ENCODE peak calls at places on chromosomes 11 and 22, in six cellular contexts. One of them, this sample, is unnamed.

GRCh38 chr11:7422544-7423331 is 62.6 kb upstream of the OLFML1 start:
- DNase-seq in fibroblast of the aortic adventitia: peak
- DNase-seq in naive thymus-derived CD4-positive, alpha-beta T cell: no peak
- DNase-seq in NCI-H345: no peak
- DNase-seq in stimulated activated effector memory CD8-positive, alpha-beta T cell treated with anti-CD3 and anti-CD28 coated beads, Interleukin-12 subunit alpha, Interleukin-12 subunit beta, amount 100 ng/mL, for 72 hours: no peak
- DNase-seq in ACHN: no peak
- DNase-seq in this sample: no peak

GRCh38 chr11:47406896-47407745 is 1.3 kb upstream of the SLC39A13 start:
- DNase-seq in fibroblast of the aortic adventitia: no peak
- DNase-seq in naive thymus-derived CD4-positive, alpha-beta T cell: no peak
- DNase-seq in NCI-H345: no peak
- DNase-seq in stimulated activated effector memory CD8-positive, alpha-beta T cell treated with anti-CD3 and anti-CD28 coated beads, Interleukin-12 subunit alpha, Interleukin-12 subunit beta, amount 100 ng/mL, for 72 hours: no peak
- DNase-seq in ACHN: no peak
- DNase-seq in this sample: no peak

GRCh38 chr22:38107692-38108515 is 2.6 kb downstream of the BAIAP2L2 start:
- DNase-seq in fibroblast of the aortic adventitia: no peak
- DNase-seq in naive thymus-derived CD4-positive, alpha-beta T cell: no peak
- DNase-seq in NCI-H345: no peak
- DNase-seq in stimulated activated effector memory CD8-positive, alpha-beta T cell treated with anti-CD3 and anti-CD28 coated beads, Interleukin-12 subunit alpha, Interleukin-12 subunit beta, amount 100 ng/mL, for 72 hours: no peak
- DNase-seq in ACHN: no peak
- DNase-seq in this sample: no peak

GRCh38 chr11:88352139-88352538 is 14.6 kb upstream of the CTSC start:
- DNase-seq in fibroblast of the aortic adventitia: peak
- DNase-seq in naive thymus-derived CD4-positive, alpha-beta T cell: no peak
- DNase-seq in NCI-H345: no peak
- DNase-seq in stimulated activated effector memory CD8-positive, alpha-beta T cell treated with anti-CD3 and anti-CD28 coated beads, Interleukin-12 subunit alpha, Interleukin-12 subunit beta, amount 100 ng/mL, for 72 hours: no peak
- DNase-seq in ACHN: no peak
- DNase-seq in this sample: no peak

GRCh38 chr11:7577883-7578242 is 64.1 kb downstream of the PPFIBP2 start:
- DNase-seq in fibroblast of the aortic adventitia: peak
- DNase-seq in naive thymus-derived CD4-positive, alpha-beta T cell: peak
- DNase-seq in NCI-H345: peak
- DNase-seq in stimulated activated effector memory CD8-positive, alpha-beta T cell treated with anti-CD3 and anti-CD28 coated beads, Interleukin-12 subunit alpha, Interleukin-12 subunit beta, amount 100 ng/mL, for 72 hours: no peak
- DNase-seq in ACHN: no peak
- DNase-seq in this sample: peak

GRCh38 chr11:83047515-83048225 is 24.0 kb downstream of the RAB30 start:
- DNase-seq in fibroblast of the aortic adventitia: peak
- DNase-seq in naive thymus-derived CD4-positive, alpha-beta T cell: no peak
- DNase-seq in NCI-H345: peak
- DNase-seq in stimulated activated effector memory CD8-positive, alpha-beta T cell treated with anti-CD3 and anti-CD28 coated beads, Interleukin-12 subunit alpha, Interleukin-12 subunit beta, amount 100 ng/mL, for 72 hours: no peak
- DNase-seq in ACHN: no peak
- DNase-seq in this sample: no peak

GRCh38 chr11:114430290-114430689 is 9.0 kb upstream of the REXO2 start:
- DNase-seq in fibroblast of the aortic adventitia: no peak
- DNase-seq in naive thymus-derived CD4-positive, alpha-beta T cell: no peak
- DNase-seq in NCI-H345: no peak
- DNase-seq in stimulated activated effector memory CD8-positive, alpha-beta T cell treated with anti-CD3 and anti-CD28 coated beads, Interleukin-12 subunit alpha, Interleukin-12 subunit beta, amount 100 ng/mL, for 72 hours: no peak
- DNase-seq in ACHN: no peak
- DNase-seq in this sample: no peak

GRCh38 chr11:75371930-75372876 is 20.7 kb upstream of the ARRB1 start:
- DNase-seq in fibroblast of the aortic adventitia: peak
- DNase-seq in naive thymus-derived CD4-positive, alpha-beta T cell: no peak
- DNase-seq in NCI-H345: peak
- DNase-seq in stimulated activated effector memory CD8-positive, alpha-beta T cell treated with anti-CD3 and anti-CD28 coated beads, Interleukin-12 subunit alpha, Interleukin-12 subunit beta, amount 100 ng/mL, for 72 hours: no peak
- DNase-seq in ACHN: no peak
- DNase-seq in this sample: no peak

GRCh38 chr11:34730544-34731295 is 109.8 kb downstream of the EHF start:
- DNase-seq in fibroblast of the aortic adventitia: no peak
- DNase-seq in naive thymus-derived CD4-positive, alpha-beta T cell: no peak
- DNase-seq in NCI-H345: no peak
- DNase-seq in stimulated activated effector memory CD8-positive, alpha-beta T cell treated with anti-CD3 and anti-CD28 coated beads, Interleukin-12 subunit alpha, Interleukin-12 subunit beta, amount 100 ng/mL, for 72 hours: no peak
- DNase-seq in ACHN: no peak
- DNase-seq in this sample: no peak

GRCh38 chr22:27456696-27457503 is 344.7 kb downstream of the MN1 start:
- DNase-seq in fibroblast of the aortic adventitia: peak
- DNase-seq in naive thymus-derived CD4-positive, alpha-beta T cell: no peak
- DNase-seq in NCI-H345: no peak
- DNase-seq in stimulated activated effector memory CD8-positive, alpha-beta T cell treated with anti-CD3 and anti-CD28 coated beads, Interleukin-12 subunit alpha, Interleukin-12 subunit beta, amount 100 ng/mL, for 72 hours: no peak
- DNase-seq in ACHN: peak
- DNase-seq in this sample: no peak

GRCh38 chr11:118605116-118605867 is 2.1 kb upstream of the PHLDB1 start:
- DNase-seq in fibroblast of the aortic adventitia: peak
- DNase-seq in naive thymus-derived CD4-positive, alpha-beta T cell: no peak
- DNase-seq in NCI-H345: no peak
- DNase-seq in stimulated activated effector memory CD8-positive, alpha-beta T cell treated with anti-CD3 and anti-CD28 coated beads, Interleukin-12 subunit alpha, Interleukin-12 subunit beta, amount 100 ng/mL, for 72 hours: no peak
- DNase-seq in ACHN: no peak
- DNase-seq in this sample: no peak

GRCh38 chr11:2522636-2523255 is 77.9 kb downstream of the KCNQ1 start:
- DNase-seq in fibroblast of the aortic adventitia: no peak
- DNase-seq in naive thymus-derived CD4-positive, alpha-beta T cell: no peak
- DNase-seq in NCI-H345: no peak
- DNase-seq in stimulated activated effector memory CD8-positive, alpha-beta T cell treated with anti-CD3 and anti-CD28 coated beads, Interleukin-12 subunit alpha, Interleukin-12 subunit beta, amount 100 ng/mL, for 72 hours: no peak
- DNase-seq in ACHN: no peak
- DNase-seq in this sample: no peak

GRCh38 chr11:6646040-6646439 is 9.6 kb downstream of the DCHS1 start:
- DNase-seq in fibroblast of the aortic adventitia: peak
- DNase-seq in naive thymus-derived CD4-positive, alpha-beta T cell: no peak
- DNase-seq in NCI-H345: no peak
- DNase-seq in stimulated activated effector memory CD8-positive, alpha-beta T cell treated with anti-CD3 and anti-CD28 coated beads, Interleukin-12 subunit alpha, Interleukin-12 subunit beta, amount 100 ng/mL, for 72 hours: no peak
- DNase-seq in ACHN: no peak
- DNase-seq in this sample: no peak

GRCh38 chr11:3613998-3614741 is 27.6 kb downstream of the ART5 start:
- DNase-seq in fibroblast of the aortic adventitia: no peak
- DNase-seq in naive thymus-derived CD4-positive, alpha-beta T cell: no peak
- DNase-seq in NCI-H345: no peak
- DNase-seq in stimulated activated effector memory CD8-positive, alpha-beta T cell treated with anti-CD3 and anti-CD28 coated beads, Interleukin-12 subunit alpha, Interleukin-12 subunit beta, amount 100 ng/mL, for 72 hours: no peak
- DNase-seq in ACHN: no peak
- DNase-seq in this sample: no peak

GRCh38 chr22:36619797-36620390 is 83.7 kb downstream of the CACNG2 start:
- DNase-seq in fibroblast of the aortic adventitia: no peak
- DNase-seq in naive thymus-derived CD4-positive, alpha-beta T cell: no peak
- DNase-seq in NCI-H345: no peak
- DNase-seq in stimulated activated effector memory CD8-positive, alpha-beta T cell treated with anti-CD3 and anti-CD28 coated beads, Interleukin-12 subunit alpha, Interleukin-12 subunit beta, amount 100 ng/mL, for 72 hours: no peak
- DNase-seq in ACHN: no peak
- DNase-seq in this sample: no peak

GRCh38 chr11:100908746-100909145 is 220.9 kb downstream of the PGR start:
- DNase-seq in fibroblast of the aortic adventitia: no peak
- DNase-seq in naive thymus-derived CD4-positive, alpha-beta T cell: no peak
- DNase-seq in NCI-H345: no peak
- DNase-seq in stimulated activated effector memory CD8-positive, alpha-beta T cell treated with anti-CD3 and anti-CD28 coated beads, Interleukin-12 subunit alpha, Interleukin-12 subunit beta, amount 100 ng/mL, for 72 hours: no peak
- DNase-seq in ACHN: no peak
- DNase-seq in this sample: no peak

GRCh38 chr22:43228330-43228729 is 41.4 kb upstream of the TTLL12 start:
- DNase-seq in fibroblast of the aortic adventitia: peak
- DNase-seq in naive thymus-derived CD4-positive, alpha-beta T cell: peak
- DNase-seq in NCI-H345: no peak
- DNase-seq in stimulated activated effector memory CD8-positive, alpha-beta T cell treated with anti-CD3 and anti-CD28 coated beads, Interleukin-12 subunit alpha, Interleukin-12 subunit beta, amount 100 ng/mL, for 72 hours: no peak
- DNase-seq in ACHN: peak
- DNase-seq in this sample: no peak

GRCh38 chr11:35317253-35317652 is 102.1 kb downstream of the SLC1A2 start:
- DNase-seq in fibroblast of the aortic adventitia: no peak
- DNase-seq in naive thymus-derived CD4-positive, alpha-beta T cell: no peak
- DNase-seq in NCI-H345: no peak
- DNase-seq in stimulated activated effector memory CD8-positive, alpha-beta T cell treated with anti-CD3 and anti-CD28 coated beads, Interleukin-12 subunit alpha, Interleukin-12 subunit beta, amount 100 ng/mL, for 72 hours: no peak
- DNase-seq in ACHN: no peak
- DNase-seq in this sample: no peak

GRCh38 chr11:14544611-14545010 is 24.4 kb upstream of the PSMA1 start:
- DNase-seq in fibroblast of the aortic adventitia: peak
- DNase-seq in naive thymus-derived CD4-positive, alpha-beta T cell: no peak
- DNase-seq in NCI-H345: no peak
- DNase-seq in stimulated activated effector memory CD8-positive, alpha-beta T cell treated with anti-CD3 and anti-CD28 coated beads, Interleukin-12 subunit alpha, Interleukin-12 subunit beta, amount 100 ng/mL, for 72 hours: no peak
- DNase-seq in ACHN: no peak
- DNase-seq in this sample: no peak

GRCh38 chr11:43580735-43581369 is 99.7 kb upstream of the HSD17B12 start:
- DNase-seq in fibroblast of the aortic adventitia: no peak
- DNase-seq in naive thymus-derived CD4-positive, alpha-beta T cell: no peak
- DNase-seq in NCI-H345: no peak
- DNase-seq in stimulated activated effector memory CD8-positive, alpha-beta T cell treated with anti-CD3 and anti-CD28 coated beads, Interleukin-12 subunit alpha, Interleukin-12 subunit beta, amount 100 ng/mL, for 72 hours: no peak
- DNase-seq in ACHN: no peak
- DNase-seq in this sample: no peak

GRCh38 chr22:17929909-17930308 is 94.5 kb downstream of the MICAL3 start:
- DNase-seq in fibroblast of the aortic adventitia: no peak
- DNase-seq in naive thymus-derived CD4-positive, alpha-beta T cell: no peak
- DNase-seq in NCI-H345: no peak
- DNase-seq in stimulated activated effector memory CD8-positive, alpha-beta T cell treated with anti-CD3 and anti-CD28 coated beads, Interleukin-12 subunit alpha, Interleukin-12 subunit beta, amount 100 ng/mL, for 72 hours: no peak
- DNase-seq in ACHN: no peak
- DNase-seq in this sample: no peak

GRCh38 chr11:73870261-73870660 is 6.4 kb downstream of the COA4 start:
- DNase-seq in fibroblast of the aortic adventitia: no peak
- DNase-seq in naive thymus-derived CD4-positive, alpha-beta T cell: no peak
- DNase-seq in NCI-H345: no peak
- DNase-seq in stimulated activated effector memory CD8-positive, alpha-beta T cell treated with anti-CD3 and anti-CD28 coated beads, Interleukin-12 subunit alpha, Interleukin-12 subunit beta, amount 100 ng/mL, for 72 hours: no peak
- DNase-seq in ACHN: no peak
- DNase-seq in this sample: no peak

GRCh38 chr22:19772673-19773469 is 12.3 kb downstream of the TBX1 start:
- DNase-seq in fibroblast of the aortic adventitia: no peak
- DNase-seq in naive thymus-derived CD4-positive, alpha-beta T cell: no peak
- DNase-seq in NCI-H345: no peak
- DNase-seq in stimulated activated effector memory CD8-positive, alpha-beta T cell treated with anti-CD3 and anti-CD28 coated beads, Interleukin-12 subunit alpha, Interleukin-12 subunit beta, amount 100 ng/mL, for 72 hours: no peak
- DNase-seq in ACHN: no peak
- DNase-seq in this sample: no peak

GRCh38 chr11:2468363-2469240 is 23.8 kb downstream of the KCNQ1 start:
- DNase-seq in fibroblast of the aortic adventitia: no peak
- DNase-seq in naive thymus-derived CD4-positive, alpha-beta T cell: no peak
- DNase-seq in NCI-H345: no peak
- DNase-seq in stimulated activated effector memory CD8-positive, alpha-beta T cell treated with anti-CD3 and anti-CD28 coated beads, Interleukin-12 subunit alpha, Interleukin-12 subunit beta, amount 100 ng/mL, for 72 hours: no peak
- DNase-seq in ACHN: no peak
- DNase-seq in this sample: no peak

This sample was measured in central memory CD4-positive, alpha-beta T cell.